ENCODE peak calls at places on chromosomes 2 and 18, in ten cellular contexts. C is GM23248; O is right cardiac atrium; N is adrenal gland; D is mesendoderm; P is foreskin fibroblast; Z is K562; Y is CD4-positive, CD25-positive, alpha-beta regulatory T cell; W is HCT116; E is neuronal stem cell. U is an unnamed sample.

GRCh38 chr2:105747997-105748396 is 3.3 kb downstream of the NCK2 start:
- DNase-seq in C (peak), O (no peak), N (peak), D (no peak), P (no peak), Z (no peak), Y (peak), W (no peak), E (no peak), U (no peak)

GRCh38 chr2:216736326-216736725 is 41.0 kb upstream of the IGFBP5 start:
- DNase-seq in C (no peak), O (no peak), N (no peak), D (no peak), P (no peak), Z (no peak), Y (no peak), W (no peak), E (no peak), U (no peak)

GRCh38 chr2:214410128-214410775 is 602 bp upstream of the VWC2L start:
- DNase-seq in C (no peak), O (no peak), N (no peak), D (no peak), P (no peak), Z (no peak), Y (no peak), W (no peak), E (no peak), U (no peak)

GRCh38 chr18:75204262-75204977 is 4.5 kb downstream of the PTGR3 start:
- DNase-seq in C (peak), O (peak), N (peak), D (peak), P (no peak), Z (no peak), Y (no peak), W (no peak), E (peak), U (no peak)

GRCh38 chr2:232842689-232843088 is 27.4 kb upstream of the SNORC start:
- DNase-seq in C (no peak), O (no peak), N (no peak), D (no peak), P (no peak), Z (no peak), Y (no peak), W (no peak), E (no peak), U (no peak)

GRCh38 chr2:96427917-96428316 is 77.2 kb downstream of the NEURL3 start:
- DNase-seq in C (peak), O (no peak), N (no peak), D (peak), P (peak), Z (no peak), Y (no peak), W (peak), E (no peak), U (peak)

GRCh38 chr2:151289972-151290335 is 486 bp upstream of the NMI start:
- DNase-seq in C (peak), O (no peak), N (peak), D (peak), P (peak), Z (no peak), Y (no peak), W (no peak), E (no peak), U (peak)

GRCh38 chr2:18977409-18977808 is 381.0 kb downstream of the OSR1 start:
- DNase-seq in C (no peak), O (no peak), N (no peak), D (no peak), P (no peak), Z (no peak), Y (no peak), W (no peak), E (no peak), U (no peak)

GRCh38 chr2:8743261-8743660 is 61.4 kb downstream of the ID2 start:
- DNase-seq in C (peak), O (no peak), N (no peak), D (no peak), P (no peak), Z (no peak), Y (no peak), W (no peak), E (no peak), U (no peak)

GRCh38 chr2:240163844-240164574 is 23.6 kb upstream of the OTOS start:
- DNase-seq in C (no peak), O (no peak), N (no peak), D (no peak), P (no peak), Z (no peak), Y (no peak), W (no peak), E (no peak), U (no peak)

GRCh38 chr2:230643576-230644291 is 68.9 kb upstream of the CAB39 start:
- DNase-seq in C (no peak), O (peak), N (peak), D (no peak), P (no peak), Z (peak), Y (peak), W (no peak), E (no peak), U (no peak)

GRCh38 chr2:238864207-238865014 is 16.5 kb downstream of the TWIST2 start:
- DNase-seq in C (peak), O (peak), N (peak), D (peak), P (peak), Z (no peak), Y (no peak), W (peak), E (peak), U (peak)

GRCh38 chr2:62719757-62720156 is 14.2 kb downstream of the EHBP1 start:
- DNase-seq in C (no peak), O (no peak), N (no peak), D (no peak), P (no peak), Z (no peak), Y (no peak), W (no peak), E (no peak), U (no peak)

GRCh38 chr2:105373344-105373781 is 25.5 kb downstream of the FHL2 start:
- DNase-seq in C (peak), O (peak), N (peak), D (no peak), P (no peak), Z (no peak), Y (no peak), W (no peak), E (no peak), U (no peak)

GRCh38 chr2:60852282-60852860 is 29.0 kb upstream of the REL start:
- DNase-seq in C (no peak), O (peak), N (peak), D (no peak), P (no peak), Z (no peak), Y (no peak), W (no peak), E (no peak), U (no peak)

GRCh38 chr2:215137741-215138340 is 585 bp downstream of the ABCA12 start:
- DNase-seq in C (peak), O (no peak), N (no peak), D (no peak), P (peak), Z (no peak), Y (no peak), W (peak), E (no peak), U (peak)

GRCh38 chr2:111975819-111976218 is 77.4 kb downstream of the MERTK start:
- DNase-seq in C (no peak), O (no peak), N (no peak), D (no peak), P (no peak), Z (no peak), Y (no peak), W (no peak), E (no peak), U (no peak)

GRCh38 chr2:134202361-134202760 is 51.5 kb upstream of the MGAT5 start:
- DNase-seq in C (peak), O (no peak), N (no peak), D (peak), P (no peak), Z (no peak), Y (no peak), W (no peak), E (no peak), U (no peak)

GRCh38 chr2:212539145-212539880 is 711 bp upstream of the ERBB4 start:
- DNase-seq in C (peak), O (peak), N (peak), D (peak), P (no peak), Z (peak), Y (no peak), W (no peak), E (peak), U (no peak)

GRCh38 chr18:8662574-8663255 is 42.6 kb upstream of the MTCL1 start:
- DNase-seq in C (no peak), O (no peak), N (no peak), D (peak), P (no peak), Z (no peak), Y (no peak), W (no peak), E (no peak), U (no peak)

GRCh38 chr2:63738019-63738418 is 103.7 kb upstream of the UGP2 start:
- DNase-seq in C (peak), O (no peak), N (no peak), D (no peak), P (no peak), Z (no peak), Y (no peak), W (no peak), E (no peak), U (no peak)

GRCh38 chr2:224401641-224402342 is at the start of gene FAM124B:
- DNase-seq in C (peak), O (peak), N (peak), D (peak), P (peak), Z (peak), Y (peak), W (no peak), E (no peak), U (peak)

GRCh38 chr2:98648451-98648850 is 40.1 kb downstream of the UNC50 start:
- DNase-seq in C (no peak), O (no peak), N (no peak), D (no peak), P (no peak), Z (no peak), Y (no peak), W (no peak), E (no peak), U (no peak)

GRCh38 chr2:33666879-33667278 is 67.8 kb upstream of the FAM98A start:
- DNase-seq in C (no peak), O (peak), N (no peak), D (no peak), P (no peak), Z (no peak), Y (no peak), W (no peak), E (no peak), U (no peak)

GRCh38 chr2:43109261-43109743 is 117.1 kb downstream of the ZFP36L2 start:
- DNase-seq in C (no peak), O (peak), N (no peak), D (no peak), P (no peak), Z (no peak), Y (no peak), W (no peak), E (no peak), U (no peak)

GRCh38 chr18:22191986-22192385 is 22.6 kb downstream of the GATA6 start:
- DNase-seq in C (no peak), O (peak), N (no peak), D (no peak), P (no peak), Z (no peak), Y (no peak), W (no peak), E (no peak), U (no peak)

GRCh38 chr2:222960126-222960525 is 91.9 kb upstream of the KCNE4 start:
- DNase-seq in C (peak), O (no peak), N (no peak), D (no peak), P (peak), Z (no peak), Y (no peak), W (no peak), E (no peak), U (no peak)

GRCh38 chr2:165833156-165833555 is 39.1 kb upstream of the GALNT3 start:
- DNase-seq in C (peak), O (no peak), N (no peak), D (peak), P (peak), Z (no peak), Y (no peak), W (no peak), E (no peak), U (no peak)

GRCh38 chr2:172137943-172138342 is 35.2 kb upstream of the DLX2 start:
- DNase-seq in C (no peak), O (no peak), N (no peak), D (no peak), P (no peak), Z (no peak), Y (no peak), W (no peak), E (no peak), U (no peak)

GRCh38 chr2:177264539-177265385 is at the start of gene NFE2L2:
- DNase-seq in C (peak), O (peak), N (peak), D (peak), P (peak), Z (peak), Y (peak), W (peak), E (peak), U (peak)

GRCh38 chr2:85797959-85798358 is 44.2 kb downstream of the ATOH8 start:
- DNase-seq in C (peak), O (no peak), N (peak), D (peak), P (peak), Z (peak), Y (no peak), W (no peak), E (no peak), U (no peak)

GRCh38 chr18:78406743-78407455 is 572.7 kb upstream of the SALL3 start:
- DNase-seq in C (no peak), O (no peak), N (no peak), D (no peak), P (no peak), Z (no peak), Y (no peak), W (no peak), E (no peak), U (no peak)

GRCh38 chr2:216210711-216211131 is 101.6 kb downstream of the XRCC5 start:
- DNase-seq in C (peak), O (no peak), N (no peak), D (no peak), P (no peak), Z (no peak), Y (no peak), W (no peak), E (no peak), U (no peak)

GRCh38 chr18:42141439-42141838 is 186.4 kb downstream of the PIK3C3 start:
- DNase-seq in C (peak), O (no peak), N (peak), D (peak), P (no peak), Z (no peak), Y (no peak), W (no peak), E (no peak), U (no peak)

GRCh38 chr2:235539773-235540172 is 45.9 kb downstream of the AGAP1 start:
- DNase-seq in C (no peak), O (no peak), N (no peak), D (no peak), P (no peak), Z (no peak), Y (no peak), W (no peak), E (no peak), U (no peak)

GRCh38 chr2:32874931-32875330 is 71.8 kb upstream of the LTBP1 start:
- DNase-seq in C (no peak), O (no peak), N (no peak), D (no peak), P (no peak), Z (no peak), Y (no peak), W (no peak), E (no peak), U (peak)

GRCh38 chr2:121489284-121489683 is 41.4 kb upstream of the RNU4ATAC start:
- DNase-seq in C (no peak), O (no peak), N (peak), D (no peak), P (no peak), Z (no peak), Y (no peak), W (no peak), E (no peak), U (no peak)

GRCh38 chr2:125746321-125746983 is 909.5 kb upstream of the GYPC start:
- DNase-seq in C (no peak), O (no peak), N (no peak), D (no peak), P (no peak), Z (no peak), Y (no peak), W (no peak), E (peak), U (no peak)

DNA sequence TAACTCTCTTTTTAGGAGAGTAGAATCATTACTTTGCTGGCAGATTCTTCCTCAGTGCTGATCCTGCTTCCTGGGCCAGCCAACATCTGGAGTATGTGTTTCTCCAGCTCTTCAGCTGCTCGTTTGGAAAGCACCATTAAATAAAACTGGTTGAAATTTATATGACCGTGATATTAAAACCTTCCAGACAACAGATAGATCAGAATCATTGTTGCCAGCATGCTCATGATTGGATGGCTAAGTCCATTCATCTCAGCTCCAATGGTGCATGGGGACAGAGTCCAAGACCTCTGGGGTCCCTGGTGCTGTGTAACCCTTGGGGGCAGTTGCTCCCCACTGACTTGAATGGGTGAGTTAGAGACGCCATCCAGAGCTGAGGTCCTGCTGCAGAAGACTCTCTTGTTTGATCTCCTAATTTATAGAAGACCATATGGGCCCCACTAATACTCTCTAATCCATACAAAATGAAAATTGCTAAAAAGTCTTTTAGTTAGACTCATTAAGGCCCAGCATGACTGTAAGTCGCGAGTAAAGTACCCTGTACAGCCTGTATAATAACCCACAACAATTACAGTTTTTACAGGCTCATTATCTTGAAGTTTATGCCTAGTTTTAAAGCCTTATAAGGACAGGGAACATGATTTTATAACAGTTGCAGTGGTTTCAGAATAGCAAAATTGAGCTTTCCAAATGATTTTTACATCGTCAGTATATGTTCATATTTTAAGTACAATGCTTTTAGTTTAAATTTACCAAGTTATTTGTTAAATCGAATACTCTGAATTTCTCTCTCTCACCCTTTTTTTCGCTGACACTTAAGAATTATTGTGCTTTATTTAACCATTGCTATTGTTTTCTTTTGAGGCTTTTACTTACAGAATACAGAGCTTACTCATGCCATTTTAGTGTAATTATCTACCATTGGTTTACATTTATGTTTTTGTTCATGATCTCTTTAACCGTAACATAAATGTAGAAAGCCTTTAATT is 60.0 kb downstream of the CABLES1 start:
- DNase-seq in C (no peak), O (no peak), N (no peak), D (no peak), P (no peak), Z (no peak), Y (no peak), W (no peak), E (no peak), U (no peak)
- H3K4me3 ChIP-seq in C (no peak), O (no peak), N (no peak), D (no peak), P (no peak), Z (no peak), Y (no peak), W (no peak), E (no peak), U (no peak)

GRCh38 chr2:143515318-143515717 is 386.1 kb downstream of the ARHGAP15 start:
- DNase-seq in C (no peak), O (no peak), N (no peak), D (no peak), P (no peak), Z (no peak), Y (no peak), W (no peak), E (no peak), U (no peak)
- H3K4me3 ChIP-seq in C (no peak), O (no peak), N (no peak), D (no peak), P (no peak), Z (no peak), Y (no peak), W (no peak), E (no peak), U (no peak)

DNA sequence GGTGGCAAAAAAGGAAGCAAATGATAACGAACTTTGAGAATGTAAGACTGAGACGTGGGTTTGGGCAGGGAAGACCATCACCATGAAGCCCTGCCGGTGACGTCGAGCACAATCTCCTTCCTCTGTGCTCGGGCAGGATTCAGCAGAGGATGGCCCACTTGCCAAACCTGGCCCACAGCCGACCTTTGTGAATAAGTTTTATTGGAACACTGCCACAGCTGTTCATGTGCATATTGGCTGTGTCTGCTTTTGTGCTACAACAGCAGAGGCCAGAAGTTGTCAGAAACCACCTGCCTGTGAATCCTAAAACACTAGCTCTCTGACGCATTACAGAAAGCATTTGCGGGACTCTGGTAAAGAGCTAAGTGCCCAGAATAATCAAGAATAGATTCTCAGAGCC is 223.9 kb downstream of the MYT1L start:
- DNase-seq in C (peak), O (no peak), N (no peak), D (no peak), P (no peak), Z (no peak), Y (no peak), W (no peak), E (no peak), U (no peak)
- H3K4me3 ChIP-seq in C (no peak), O (no peak), N (no peak), D (no peak), P (no peak), Z (no peak), Y (no peak), W (no peak), E (no peak), U (no peak)

DNA sequence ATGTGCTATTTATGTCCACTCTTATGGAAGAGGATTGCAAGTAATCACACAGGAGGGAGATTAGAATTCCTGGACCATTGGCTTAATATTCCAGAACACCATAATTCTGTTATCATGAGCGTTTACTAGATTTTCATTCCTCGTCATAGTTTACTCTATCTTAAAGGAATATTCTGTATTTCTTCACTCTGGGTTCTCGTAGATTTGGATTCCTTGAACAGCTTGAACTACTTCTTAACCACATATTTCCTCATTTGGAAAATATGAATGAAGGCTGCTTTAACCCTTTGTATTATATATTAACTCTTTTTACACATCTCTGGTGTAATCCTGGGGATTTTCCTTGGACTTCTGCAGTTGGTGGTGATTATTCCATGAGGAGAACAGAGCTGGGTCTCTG is 46.3 kb upstream of the CCBE1 start:
- DNase-seq in C (peak), O (no peak), N (no peak), D (no peak), P (no peak), Z (no peak), Y (no peak), W (no peak), E (no peak), U (no peak)
- H3K4me3 ChIP-seq in C (no peak), O (no peak), N (no peak), D (no peak), P (no peak), Z (no peak), Y (no peak), W (no peak), E (no peak), U (no peak)